ENCODE peak calls at places on chromosome 22, in seven cellular contexts. E, V, C, H, G, K and A are unnamed samples.

GRCh38 chr22:22856885-22857606 is 30.6 kb upstream of the IGLL5 start:
- DNase-seq in G (no peak), H (no peak), K (no peak), E (no peak), V (no peak), C (no peak), A (no peak)

GRCh38 chr22:28917747-28918543 is 34.6 kb downstream of the ZNRF3 start:
- DNase-seq in C (no peak), G (peak; percentile 36), H (peak; percentile 32), V (no peak), E (no peak), K (no peak), A (no peak)

GRCh38 chr22:21984793-21985192 is 2.2 kb upstream of the TOP3B start:
- DNase-seq in H (no peak), G (peak; percentile 48), V (no peak), C (no peak), E (peak; percentile 11), K (peak; percentile 18), A (no peak)

GRCh38 chr22:50049299-50050195 is 8.6 kb downstream of the TTLL8 start:
- DNase-seq in G (no peak), H (no peak), C (no peak), E (no peak), K (no peak), V (no peak), A (no peak)

GRCh38 chr22:42064629-42065028 is 6.0 kb downstream of the NAGA start:
- DNase-seq in G (no peak), H (no peak), E (no peak), C (no peak), K (no peak), V (no peak), A (no peak)

GRCh38 chr22:42844756-42845155 is 12.3 kb downstream of the ARFGAP3 start:
- DNase-seq in C (no peak), H (no peak), E (peak; percentile 77), K (peak; percentile 37), G (no peak), V (peak; percentile 59), A (no peak)

GRCh38 chr22:35777335-35777975 is 59.8 kb downstream of the APOL5 start:
- DNase-seq in H (no peak), K (peak; percentile 85), V (peak; percentile 6), E (peak; percentile 69), G (no peak), C (no peak), A (peak; percentile 73)

GRCh38 chr22:32199961-32200360 is 4.9 kb downstream of the RFPL2 start:
- DNase-seq in G (no peak), C (no peak), V (no peak), H (no peak), E (no peak), K (no peak), A (no peak)

GRCh38 chr22:41383085-41383484 is 1.3 kb downstream of the TEF start:
- DNase-seq in G (no peak), V (no peak), K (no peak), E (no peak), H (no peak), C (no peak), A (no peak)